ENCODE peak calls at places on chromosome 11, in eight cellular contexts. P is iPS DF 6.9; N is stimulated activated naive CD8-positive, alpha-beta T cell treated with anti-CD3 and anti-CD28 coated beads, Interleukin-15, amount 100 ng/mL, for 72 hours; F is colonic mucosa; Q is HCT116; R is pons; E is BE2C; O is cardiac fibroblast. X is an unnamed sample.

GRCh38 chr11:17703951-17704350 is 15.4 kb upstream of the MYOD1 start:
- DNase-seq in P (no peak), N (no peak), F (no peak), Q (peak; percentile 69), R (no peak), E (no peak), O (peak; percentile 17), X (peak; percentile 40)

GRCh38 chr11:96279421-96280290 is 63.3 kb downstream of the MAML2 start:
- DNase-seq in P (no peak), N (no peak), F (peak; percentile 46), Q (no peak), R (no peak), E (no peak), O (peak; percentile 33), X (no peak)

GRCh38 chr11:97814325-97814959 is 1206.3 kb upstream of the CNTN5 start:
- DNase-seq in P (no peak), N (no peak), F (no peak), Q (no peak), R (no peak), E (no peak), O (peak; percentile 34), X (no peak)

GRCh38 chr11:22558638-22559037 is 67.0 kb downstream of the FANCF start:
- DNase-seq in P (no peak), N (no peak), F (no peak), Q (no peak), R (no peak), E (peak; percentile 37), O (peak; percentile 10), X (peak; percentile 11)

GRCh38 chr11:65766535-65766934 is 14.2 kb downstream of the AP5B1 start:
- DNase-seq in P (no peak), N (no peak), F (no peak), Q (no peak), R (no peak), E (no peak), O (peak; percentile 42), X (no peak)

GRCh38 chr11:124807201-124807600 is 7.0 kb upstream of the MSANTD2 start:
- DNase-seq in P (no peak), N (no peak), F (no peak), Q (no peak), R (peak; percentile 48), E (no peak), O (no peak), X (no peak)

GRCh38 chr11:12865871-12866595 is 143.1 kb upstream of the RASSF10 start:
- DNase-seq in P (no peak), N (no peak), F (no peak), Q (no peak), R (no peak), E (no peak), O (no peak), X (no peak)

GRCh38 chr11:115238086-115238485 is 266.1 kb downstream of the CADM1 start:
- DNase-seq in P (no peak), N (no peak), F (no peak), Q (no peak), R (no peak), E (no peak), O (no peak), X (no peak)

GRCh38 chr11:86592047-86592564 is 80.3 kb downstream of the ME3 start:
- DNase-seq in P (no peak), N (no peak), F (no peak), Q (no peak), R (no peak), E (no peak), O (peak; percentile 27), X (no peak)

GRCh38 chr11:126607776-126608625 is 252.5 kb downstream of the ST3GAL4 start:
- DNase-seq in P (no peak), N (no peak), F (no peak), Q (no peak), R (no peak), E (peak; percentile 37), O (no peak), X (no peak)

GRCh38 chr11:65524010-65524746 is 705 bp upstream of the SCYL1 start:
- DNase-seq in P (no peak), N (peak; percentile 43), F (peak; percentile 52), Q (no peak), R (peak; percentile 60), E (no peak), O (no peak), X (no peak)

GRCh38 chr11:18727499-18728236 is 1.7 kb upstream of the IGSF22 start:
- DNase-seq in P (peak; percentile 75), N (peak; percentile 42), F (peak; percentile 47), Q (peak; percentile 35), R (no peak), E (peak; percentile 48), O (peak; percentile 34), X (peak; percentile 42)

GRCh38 chr11:64659417-64660144 is 63.4 kb downstream of the NRXN2 start:
- DNase-seq in P (no peak), N (no peak), F (no peak), Q (peak; percentile 81), R (peak; percentile 61), E (no peak), O (peak; percentile 23), X (peak; percentile 80)

GRCh38 chr11:78798567-78799170 is 224.0 kb upstream of the NARS2 start:
- DNase-seq in P (no peak), N (peak; percentile 21), F (peak; percentile 78), Q (peak; percentile 28), R (peak; percentile 85), E (peak; percentile 86), O (peak; percentile 79), X (peak; percentile 55)

GRCh38 chr11:88410636-88411035 is 73.1 kb upstream of the CTSC start:
- DNase-seq in P (no peak), N (no peak), F (no peak), Q (no peak), R (no peak), E (no peak), O (no peak), X (no peak)

GRCh38 chr11:69431893-69432738 is 49.3 kb upstream of the LINC01488 start:
- DNase-seq in P (no peak), N (no peak), F (no peak), Q (no peak), R (no peak), E (no peak), O (no peak), X (no peak)

GRCh38 chr11:87180743-87181142 is 143.0 kb downstream of the TMEM135 start:
- DNase-seq in P (no peak), N (no peak), F (no peak), Q (no peak), R (no peak), E (no peak), O (peak; percentile 77), X (peak; percentile 12)

GRCh38 chr11:8754241-8754640 is 71.6 kb downstream of the RPL27A start:
- DNase-seq in P (no peak), N (no peak), F (no peak), Q (no peak), R (no peak), E (no peak), O (peak; percentile 56), X (no peak)

GRCh38 chr11:46413755-46414465 is 22.3 kb upstream of the CHRM4 start:
- DNase-seq in P (no peak), N (no peak), F (no peak), Q (no peak), R (no peak), E (no peak), O (no peak), X (no peak)

GRCh38 chr11:8328231-8328794 is 64.6 kb upstream of the LMO1 start:
- DNase-seq in P (no peak), N (no peak), F (no peak), Q (no peak), R (no peak), E (no peak), O (no peak), X (no peak)

GRCh38 chr11:128565881-128566280 is 21.5 kb downstream of the ETS1 start:
- DNase-seq in P (no peak), N (no peak), F (peak; percentile 76), Q (no peak), R (no peak), E (no peak), O (no peak), X (no peak)

GRCh38 chr11:14095882-14096281 is 133.4 kb downstream of the SPON1 start:
- DNase-seq in P (no peak), N (no peak), F (no peak), Q (no peak), R (no peak), E (no peak), O (no peak), X (no peak)

X was measured in RKO.